ENCODE peak calls at places on chromosome 20, in six cellular contexts. V, X, J, R, E and W are unnamed samples. For H3K9me3 and H3K4me1, the result is how much of the 10 kb centered on the place peaks cover.

GRCh38 chr20:52209154-52209571 is 17.6 kb upstream of the ZFP64 start:
- DNase-seq in V (no peak), X (no peak), J (no peak), R (no peak), E (no peak), W (no peak)

GRCh38 chr20:51128198-51128597 is 105.3 kb upstream of the KCNG1 start:
- DNase-seq in V (no peak), X (peak), J (no peak), R (no peak), E (no peak), W (no peak)

GRCh38 chr20:57392130-57392445 is 892 bp downstream of the RBM38 start:
- DNase-seq in V (no peak), X (no peak), J (no peak), R (no peak), E (no peak), W (no peak)

GRCh38 chr20:40663991-40664880 is 24.8 kb downstream of the MAFB start:
- DNase-seq in V (no peak), X (no peak), J (no peak), R (no peak), E (no peak), W (peak)

GRCh38 chr20:18692453-18692852 is 104.6 kb downstream of the DTD1 start:
- DNase-seq in V (no peak), X (no peak), J (no peak), R (no peak), E (no peak), W (no peak)

GRCh38 chr20:39019805-39020325 is 57.7 kb downstream of the DHX35 start:
- DNase-seq in V (no peak), X (peak), J (no peak), R (no peak), E (no peak), W (no peak)

GRCh38 chr20:9311132-9311531 is 203.3 kb upstream of the LAMP5 start:
- DNase-seq in V (no peak), X (no peak), J (no peak), R (no peak), E (no peak), W (no peak)

GRCh38 chr20:52130406-52130805 is 61.2 kb downstream of the ZFP64 start:
- DNase-seq in V (no peak), X (no peak), J (no peak), R (no peak), E (no peak), W (no peak)

GRCh38 chr20:59808729-59809381 is 124.6 kb downstream of the SYCP2 start:
- DNase-seq in V (no peak), X (no peak), J (peak), R (no peak), E (no peak), W (no peak)

GRCh38 chr20:38203337-38204003 is 38.4 kb upstream of the TGM2 start:
- DNase-seq in V (no peak), X (no peak), J (peak), R (no peak), E (no peak), W (peak)

GRCh38 chr20:10984899-10985298 is 311.1 kb upstream of the JAG1 start:
- DNase-seq in V (no peak), X (no peak), J (no peak), R (no peak), E (no peak), W (no peak)

GRCh38 chr20:23225407-23226060 is 125.1 kb upstream of the NXT1 start:
- DNase-seq in V (peak), X (peak), J (no peak), R (no peak), E (no peak), W (no peak)

GRCh38 chr20:31698803-31699718 is 23.6 kb downstream of the BCL2L1 start:
- DNase-seq in V (peak), X (peak), J (no peak), R (no peak), E (peak), W (peak)

GRCh38 chr20:13753436-13754036 is 31.2 kb downstream of the ESF1 start:
- DNase-seq in V (no peak), X (no peak), J (no peak), R (no peak), E (no peak), W (no peak)

GRCh38 chr20:15512916-15513315 is 1060.3 kb downstream of the KIF16B start:
- DNase-seq in V (no peak), X (no peak), J (no peak), R (no peak), E (no peak), W (no peak)

GRCh38 chr20:62707281-62707941 is 1.2 kb upstream of the NTSR1 start:
- DNase-seq in V (no peak), X (no peak), J (no peak), R (no peak), E (no peak), W (peak)

GRCh38 chr20:43579861-43580793 is 10.6 kb upstream of the IFT52 start:
- DNase-seq in V (peak), X (no peak), J (peak), R (no peak), E (no peak), W (no peak)

GRCh38 chr20:45833030-45833882 is at the start of gene SNX21:
- DNase-seq in V (no peak), X (peak), J (peak), R (peak), E (peak), W (peak)

GRCh38 chr20:62539646-62540045 is 63.9 kb upstream of the GATA5 start:
- DNase-seq in V (no peak), X (no peak), J (no peak), R (no peak), E (no peak), W (no peak)

GRCh38 chr20:57258055-57258454 is 8.4 kb downstream of the BMP7 start:
- DNase-seq in V (no peak), X (no peak), J (no peak), R (no peak), E (no peak), W (no peak)

GRCh38 chr20:34923414-34923813 is 32.2 kb downstream of the GSS start:
- DNase-seq in V (no peak), X (no peak), J (no peak), R (no peak), E (no peak), W (no peak)

GRCh38 chr20:60365063-60365640 is 406.9 kb downstream of the CDH26 start:
- DNase-seq in V (no peak), X (no peak), J (no peak), R (no peak), E (no peak), W (no peak)

GRCh38 chr20:6966721-6967120 is 199.2 kb downstream of the BMP2 start:
- DNase-seq in V (no peak), X (peak), J (no peak), R (no peak), E (no peak), W (no peak)

GRCh38 chr20:32485770-32486248 is 99.3 kb downstream of the NOL4L start:
- DNase-seq in V (no peak), X (no peak), J (peak), R (peak), E (no peak), W (no peak)

GRCh38 chr20:39029324-39029820 is 67.2 kb downstream of the DHX35 start:
- DNase-seq in V (no peak), X (peak), J (no peak), R (no peak), E (no peak), W (no peak)

GRCh38 chr20:35146299-35146921 is 726 bp downstream of the EDEM2 start:
- DNase-seq in V (peak), X (peak), J (peak), R (peak), E (no peak), W (no peak)

GRCh38 chr20:35269055-35269781 is 8.7 kb downstream of the MMP24OS start:
- DNase-seq in V (peak), X (peak), J (peak), R (peak), E (peak), W (no peak)

GRCh38 chr20:21102691-21103311 is 3.4 kb downstream of the LINC00237 start:
- DNase-seq in V (no peak), X (peak), J (peak), R (peak), E (no peak), W (peak)

GRCh38 chr20:21101453-21102251 is 4.5 kb downstream of the LINC00237 start:
- DNase-seq in V (no peak), X (no peak), J (peak), R (peak), E (no peak), W (peak)

GRCh38 chr20:21103582-21104465 is 2.3 kb downstream of the LINC00237 start:
- DNase-seq in V (no peak), X (no peak), J (no peak), R (no peak), E (no peak), W (no peak)

GRCh38 chr20:21100590-21101452 is 5.3 kb downstream of the LINC00237 start:
- DNase-seq in V (no peak), X (no peak), J (peak), R (peak), E (no peak), W (no peak)

DNA sequence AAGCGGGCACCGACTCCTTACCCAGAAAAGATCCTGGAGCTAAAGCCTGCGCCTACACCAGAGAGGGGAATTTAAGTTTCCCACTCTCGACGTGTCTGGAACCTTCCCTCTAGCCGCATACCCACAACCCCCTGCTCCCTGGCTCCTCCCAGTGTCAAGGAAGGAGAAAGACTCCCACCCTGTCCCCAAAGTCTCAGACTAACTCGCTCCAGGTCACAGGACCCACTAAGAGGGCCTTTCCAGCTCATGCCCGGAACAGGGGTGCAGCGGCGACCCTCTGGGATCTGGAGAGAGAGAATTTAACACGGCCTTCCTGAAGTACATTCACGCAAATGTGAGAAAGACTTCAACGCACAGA is 3.9 kb downstream of the LINC00237 start:
- DNase-seq in V (no peak), X (no peak), J (no peak), R (no peak), E (no peak), W (no peak)
- TF ChIP-seq CTCF in V (no peak), X (no peak), J (no peak), R (no peak), E (no peak), W (no peak)

DNA sequence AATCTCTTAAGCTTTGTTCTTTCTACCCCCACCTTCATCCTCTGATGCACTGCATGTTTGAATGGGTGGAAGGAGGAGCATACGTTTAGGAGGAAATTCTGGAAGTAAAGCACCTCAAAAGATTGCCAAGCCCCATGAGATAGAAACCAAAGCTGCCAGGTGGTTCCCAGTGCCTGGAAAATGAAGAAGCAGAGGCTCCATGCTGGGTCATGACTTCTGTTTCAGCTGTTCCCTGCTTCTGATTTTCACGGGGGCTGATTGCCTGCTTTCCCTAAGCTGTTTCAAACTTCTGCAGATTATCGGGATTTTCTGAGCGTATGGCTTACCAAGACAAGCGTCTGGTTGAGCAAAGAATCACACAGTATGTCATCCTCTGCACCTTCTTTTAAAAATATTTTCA is 87.5 kb upstream of the SYNDIG1 start:
- DNase-seq in V (no peak), X (no peak), J (no peak), R (no peak), E (no peak), W (no peak)
- H3K9me3 ChIP-seq in V (under half), X (under half), J (under half), R (under half), E (under half), W (under half)

DNA sequence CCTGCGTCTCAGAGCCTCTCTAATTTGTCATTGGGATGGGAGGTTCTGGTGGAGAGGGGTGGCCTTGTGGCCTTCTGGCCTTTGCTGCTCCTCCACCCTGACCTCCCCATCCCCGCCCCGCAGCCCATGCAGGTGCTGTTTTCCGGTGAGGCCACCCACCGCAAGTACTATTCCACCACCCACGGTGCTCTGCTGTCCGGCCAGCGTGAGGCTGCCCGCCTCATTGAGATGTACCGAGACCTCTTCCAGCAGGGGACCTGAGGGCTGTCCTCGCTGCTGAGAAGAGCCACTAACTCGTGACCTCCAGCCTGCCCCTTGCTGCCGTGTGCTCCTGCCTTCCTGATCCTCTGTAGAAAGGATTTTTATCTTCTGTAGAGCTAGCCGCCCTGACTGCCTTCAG is 171.8 kb upstream of the RNF24 start:
- DNase-seq in V (peak), X (no peak), J (no peak), R (no peak), E (no peak), W (no peak)
- H3K4me1 ChIP-seq in V (under half), X (under half), J (under half), R (under half), E (under half), W (under half)

GRCh38 chr20:842547-842940 is 9.0 kb downstream of the FAM110A start:
- DNase-seq in V (no peak), X (no peak), J (no peak), R (no peak), E (no peak), W (no peak)
- TF ChIP-seq CTCF in V (no peak), X (no peak), J (no peak), R (no peak), E (no peak), W (no peak)

DNA sequence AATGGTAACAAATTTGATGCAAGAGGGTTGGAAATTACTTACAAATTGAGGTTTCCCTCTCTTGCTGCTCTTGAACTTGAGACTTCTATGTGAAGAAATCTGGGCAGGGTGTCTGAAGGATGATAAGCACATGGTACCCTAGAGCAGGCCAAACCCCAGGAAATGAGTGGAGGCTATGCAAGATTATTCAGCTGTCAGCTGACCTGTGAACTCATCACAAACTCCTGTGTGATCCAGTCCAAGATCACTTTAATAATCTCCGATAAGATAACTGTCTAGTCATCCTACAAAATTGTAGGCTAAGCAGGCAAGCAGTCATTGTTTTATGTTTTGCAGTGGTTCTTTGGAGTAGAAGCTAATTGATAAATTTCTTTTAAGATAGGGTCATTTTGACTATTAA is 213.1 kb downstream of the BTBD3 start:
- DNase-seq in V (no peak), X (no peak), J (no peak), R (no peak), E (no peak), W (no peak)
- H3K9me3 ChIP-seq in V (under half), X (under half), J (under half), R (under half), E (under half), W (under half)

GRCh38 chr20:44693625-44694024 is 21.5 kb upstream of the CCN5 start:
- DNase-seq in V (no peak), X (no peak), J (no peak), R (no peak), E (no peak), W (no peak)
- H3K4me1 ChIP-seq in V (under half), X (under half), J (under half), R (under half), E (half or more), W (under half)